ENCODE peak calls at places on chromosomes 12 and 14, in four cellular contexts. L is KG1, Q is T1000, C is LoVo. Y is an unnamed sample.

GRCh38 chr12:57462307-57463253 is 3.0 kb downstream of the GLI1 start:
- DNase-seq in L (peak; percentile 29), Q (peak; percentile 86), C (peak; percentile 95), Y (peak; percentile 88)

GRCh38 chr14:95220663-95221231 is 63.4 kb upstream of the DICER1 start:
- DNase-seq in L (no peak), Q (no peak), C (no peak), Y (no peak)

GRCh38 chr12:52023182-52023975 is 16.6 kb downstream of the TAMALIN start:
- DNase-seq in L (no peak), Q (peak; percentile 100), C (peak; percentile 95), Y (peak; percentile 35)

GRCh38 chr14:66708262-66708661 is 200.3 kb downstream of the GPHN start:
- DNase-seq in L (no peak), Q (no peak), C (no peak), Y (no peak)

GRCh38 chr14:71856199-71856919 is 75.9 kb upstream of the RGS6 start:
- DNase-seq in L (peak; percentile 54), Q (no peak), C (no peak), Y (no peak)

GRCh38 chr12:121218588-121219352 is 8.8 kb downstream of the P2RX4 start:
- DNase-seq in L (no peak), Q (no peak), C (no peak), Y (no peak)

GRCh38 chr12:15446798-15447197 is 124.5 kb downstream of the PTPRO start:
- DNase-seq in L (no peak), Q (peak; percentile 42), C (no peak), Y (peak; percentile 68)

GRCh38 chr12:107605293-107605692 is 80.3 kb upstream of the PWP1 start:
- DNase-seq in L (no peak), Q (no peak), C (no peak), Y (no peak)

GRCh38 chr14:22555573-22556011 is 33.4 kb downstream of the DAD1 start:
- DNase-seq in L (no peak), Q (no peak), C (no peak), Y (no peak)

GRCh38 chr12:15856097-15856982 is 25.8 kb upstream of the STRAP start:
- DNase-seq in L (peak; percentile 1), Q (peak; percentile 37), C (peak; percentile 84), Y (peak; percentile 65)

GRCh38 chr12:119594399-119594730 is 791 bp downstream of the TMEM233 start:
- DNase-seq in L (no peak), Q (no peak), C (no peak), Y (no peak)

GRCh38 chr12:93741741-93742085 is 64.5 kb downstream of the CRADD start:
- DNase-seq in L (peak; percentile 77), Q (no peak), C (peak; percentile 47), Y (no peak)

GRCh38 chr14:50070840-50071548 is 45.4 kb downstream of the VCPKMT start:
- DNase-seq in L (no peak), Q (no peak), C (no peak), Y (no peak)

GRCh38 chr14:24441904-24442239 is 704 bp downstream of the SDR39U1 start:
- DNase-seq in L (no peak), Q (no peak), C (no peak), Y (no peak)

GRCh38 chr14:104579507-104579906 is at the start of gene C14orf180:
- DNase-seq in L (no peak), Q (no peak), C (no peak), Y (no peak)

GRCh38 chr14:105330491-105330895 is 15.9 kb downstream of the PACS2 start:
- DNase-seq in L (no peak), Q (no peak), C (no peak), Y (no peak)

GRCh38 chr14:63777024-63777423 is 49.2 kb upstream of the SGPP1 start:
- DNase-seq in L (no peak), Q (no peak), C (peak; percentile 59), Y (peak; percentile 78)

GRCh38 chr12:30152705-30153104 is 369.0 kb upstream of the TMTC1 start:
- DNase-seq in L (no peak), Q (no peak), C (no peak), Y (no peak)

GRCh38 chr12:123131879-123132402 is 18.9 kb downstream of the PITPNM2 start:
- DNase-seq in L (no peak), Q (no peak), C (no peak), Y (no peak)

GRCh38 chr14:99733551-99734405 is 49.7 kb downstream of the CYP46A1 start:
- DNase-seq in L (no peak), Q (no peak), C (no peak), Y (no peak)

GRCh38 chr14:34368115-34368970 is 93.7 kb downstream of the SPTSSA start:
- DNase-seq in L (no peak), Q (no peak), C (peak; percentile 47), Y (no peak)

GRCh38 chr14:92712654-92713051 is 35.8 kb downstream of the LGMN start:
- DNase-seq in L (no peak), Q (no peak), C (no peak), Y (no peak)

GRCh38 chr12:65779091-65779642 is 45.1 kb upstream of the HMGA2 start:
- DNase-seq in L (no peak), Q (peak; percentile 96), C (peak; percentile 10), Y (no peak)

GRCh38 chr12:132429932-132430643 is 59.9 kb upstream of the FBRSL1 start:
- DNase-seq in L (no peak), Q (no peak), C (peak; percentile 82), Y (no peak)

GRCh38 chr12:109723311-109723791 is 9.7 kb downstream of the FAM222A start:
- DNase-seq in L (no peak), Q (no peak), C (no peak), Y (no peak)

GRCh38 chr12:118188690-118189371 is 52.9 kb downstream of the PEBP1 start:
- DNase-seq in L (no peak), Q (no peak), C (no peak), Y (no peak)

GRCh38 chr12:44876554-44877275 is 600 bp upstream of the NELL2 start:
- DNase-seq in L (no peak), Q (peak; percentile 98), C (no peak), Y (no peak)

GRCh38 chr12:89470741-89471504 is 53.7 kb downstream of the GALNT4 start:
- DNase-seq in L (no peak), Q (no peak), C (peak; percentile 65), Y (no peak)

GRCh38 chr12:89702503-89702902 is 6.1 kb downstream of the ATP2B1 start:
- DNase-seq in L (no peak), Q (no peak), C (no peak), Y (no peak)

GRCh38 chr12:57454566-57455373 is at the start of gene INHBE:
- DNase-seq in L (no peak), Q (peak; percentile 5), C (no peak), Y (no peak)

GRCh38 chr14:99138999-99139865 is 132.8 kb downstream of the BCL11B start:
- DNase-seq in L (no peak), Q (no peak), C (no peak), Y (no peak)

GRCh38 chr14:104800600-104801283 is at the start of gene ZBTB42:
- DNase-seq in L (no peak), Q (no peak), C (peak; percentile 73), Y (peak; percentile 73)

GRCh38 chr12:66191547-66192126 is 2.6 kb downstream of the IRAK3 start:
- DNase-seq in L (no peak), Q (no peak), C (no peak), Y (no peak)

GRCh38 chr14:28987516-28987915 is 220.9 kb downstream of the FOXG1 start:
- DNase-seq in L (no peak), Q (no peak), C (no peak), Y (no peak)